ENCODE peak calls at places on chromosome 22, in eight cellular contexts. One of them, this sample, is unnamed.

GRCh38 chr22:49305215-49305965 is 522.3 kb downstream of the BRD1 start:
- DNase-seq in esophagus squamous epithelium: no peak
- DNase-seq in OCI-LY7: peak
- DNase-seq in brain microvascular endothelial cell: no peak
- DNase-seq in omental fat pad: peak
- DNase-seq in kidney: no peak
- DNase-seq in IMR-90: no peak
- DNase-seq in colonic mucosa: peak
- DNase-seq in this sample: peak

GRCh38 chr22:42194953-42195352 is 64.3 kb upstream of the CYP2D6 start:
- DNase-seq in brain microvascular endothelial cell: no peak
- DNase-seq in IMR-90: no peak
- DNase-seq in OCI-LY7: no peak
- DNase-seq in omental fat pad: no peak
- DNase-seq in colonic mucosa: no peak
- DNase-seq in esophagus squamous epithelium: no peak
- DNase-seq in kidney: no peak
- DNase-seq in this sample: no peak

GRCh38 chr22:17779286-17780115 is 5.2 kb upstream of the BID start:
- DNase-seq in colonic mucosa: no peak
- DNase-seq in OCI-LY7: no peak
- DNase-seq in kidney: peak
- DNase-seq in omental fat pad: no peak
- DNase-seq in brain microvascular endothelial cell: no peak
- DNase-seq in IMR-90: no peak
- DNase-seq in esophagus squamous epithelium: no peak
- DNase-seq in this sample: peak

GRCh38 chr22:35445933-35446332 is 46.0 kb downstream of the MCM5 start:
- DNase-seq in kidney: no peak
- DNase-seq in OCI-LY7: no peak
- DNase-seq in esophagus squamous epithelium: no peak
- DNase-seq in IMR-90: no peak
- DNase-seq in omental fat pad: no peak
- DNase-seq in colonic mucosa: no peak
- DNase-seq in brain microvascular endothelial cell: no peak
- DNase-seq in this sample: no peak

GRCh38 chr22:37805878-37806277 is 1.9 kb upstream of the GCAT start:
- DNase-seq in OCI-LY7: no peak
- DNase-seq in brain microvascular endothelial cell: no peak
- DNase-seq in colonic mucosa: no peak
- DNase-seq in IMR-90: no peak
- DNase-seq in omental fat pad: no peak
- DNase-seq in esophagus squamous epithelium: no peak
- DNase-seq in kidney: no peak
- DNase-seq in this sample: no peak

GRCh38 chr22:37365950-37366349 is 61.3 kb downstream of the ELFN2 start:
- DNase-seq in colonic mucosa: no peak
- DNase-seq in esophagus squamous epithelium: no peak
- DNase-seq in kidney: no peak
- DNase-seq in OCI-LY7: no peak
- DNase-seq in IMR-90: no peak
- DNase-seq in omental fat pad: no peak
- DNase-seq in brain microvascular endothelial cell: no peak
- DNase-seq in this sample: no peak

GRCh38 chr22:36301384-36301828 is 48.5 kb downstream of the APOL1 start:
- DNase-seq in omental fat pad: peak
- DNase-seq in OCI-LY7: peak
- DNase-seq in esophagus squamous epithelium: no peak
- DNase-seq in IMR-90: peak
- DNase-seq in kidney: peak
- DNase-seq in colonic mucosa: peak
- DNase-seq in brain microvascular endothelial cell: peak
- DNase-seq in this sample: peak

GRCh38 chr22:40829131-40829530 is 10.0 kb upstream of the SLC25A17 start:
- DNase-seq in IMR-90: no peak
- DNase-seq in omental fat pad: no peak
- DNase-seq in kidney: no peak
- DNase-seq in OCI-LY7: no peak
- DNase-seq in esophagus squamous epithelium: no peak
- DNase-seq in colonic mucosa: no peak
- DNase-seq in brain microvascular endothelial cell: no peak
- DNase-seq in this sample: no peak

GRCh38 chr22:40083794-40084193 is 89.0 kb downstream of the FAM83F start:
- DNase-seq in omental fat pad: no peak
- DNase-seq in OCI-LY7: no peak
- DNase-seq in IMR-90: no peak
- DNase-seq in brain microvascular endothelial cell: no peak
- DNase-seq in colonic mucosa: no peak
- DNase-seq in esophagus squamous epithelium: no peak
- DNase-seq in kidney: no peak
- DNase-seq in this sample: no peak

GRCh38 chr22:19419086-19419463 is 12.5 kb downstream of the HIRA start:
- DNase-seq in IMR-90: no peak
- DNase-seq in esophagus squamous epithelium: no peak
- DNase-seq in OCI-LY7: peak
- DNase-seq in kidney: no peak
- DNase-seq in brain microvascular endothelial cell: no peak
- DNase-seq in omental fat pad: no peak
- DNase-seq in colonic mucosa: no peak
- DNase-seq in this sample: peak

GRCh38 chr22:38111941-38112355 is 1.5 kb upstream of the BAIAP2L2 start:
- DNase-seq in kidney: peak
- DNase-seq in omental fat pad: no peak
- DNase-seq in esophagus squamous epithelium: no peak
- DNase-seq in OCI-LY7: no peak
- DNase-seq in IMR-90: no peak
- DNase-seq in colonic mucosa: peak
- DNase-seq in brain microvascular endothelial cell: no peak
- DNase-seq in this sample: no peak

GRCh38 chr22:37492428-37493344 is 6.5 kb upstream of the MFNG start:
- DNase-seq in omental fat pad: no peak
- DNase-seq in IMR-90: peak
- DNase-seq in OCI-LY7: peak
- DNase-seq in kidney: no peak
- DNase-seq in colonic mucosa: peak
- DNase-seq in esophagus squamous epithelium: no peak
- DNase-seq in brain microvascular endothelial cell: peak
- DNase-seq in this sample: peak

GRCh38 chr22:26986051-26986881 is 328.9 kb downstream of the MIAT start:
- DNase-seq in kidney: no peak
- DNase-seq in IMR-90: no peak
- DNase-seq in OCI-LY7: no peak
- DNase-seq in brain microvascular endothelial cell: no peak
- DNase-seq in colonic mucosa: no peak
- DNase-seq in omental fat pad: no peak
- DNase-seq in esophagus squamous epithelium: no peak
- DNase-seq in this sample: no peak

GRCh38 chr22:46110215-46110614 is 40.1 kb upstream of the PPARA start:
- DNase-seq in IMR-90: peak
- DNase-seq in omental fat pad: no peak
- DNase-seq in esophagus squamous epithelium: no peak
- DNase-seq in OCI-LY7: no peak
- DNase-seq in kidney: no peak
- DNase-seq in colonic mucosa: no peak
- DNase-seq in brain microvascular endothelial cell: peak
- DNase-seq in this sample: no peak

GRCh38 chr22:17370766-17371181 is 1.5 kb downstream of the CECR2 start:
- DNase-seq in omental fat pad: no peak
- DNase-seq in OCI-LY7: no peak
- DNase-seq in colonic mucosa: no peak
- DNase-seq in esophagus squamous epithelium: no peak
- DNase-seq in brain microvascular endothelial cell: no peak
- DNase-seq in IMR-90: no peak
- DNase-seq in kidney: no peak
- DNase-seq in this sample: no peak

GRCh38 chr22:41099036-41099435 is 6.6 kb downstream of the EP300 start:
- DNase-seq in colonic mucosa: no peak
- DNase-seq in esophagus squamous epithelium: no peak
- DNase-seq in brain microvascular endothelial cell: no peak
- DNase-seq in OCI-LY7: no peak
- DNase-seq in kidney: no peak
- DNase-seq in IMR-90: no peak
- DNase-seq in omental fat pad: no peak
- DNase-seq in this sample: no peak

GRCh38 chr22:19819209-19819910 is 35.3 kb downstream of the GNB1L start:
- DNase-seq in colonic mucosa: peak
- DNase-seq in omental fat pad: no peak
- DNase-seq in IMR-90: no peak
- DNase-seq in OCI-LY7: no peak
- DNase-seq in esophagus squamous epithelium: no peak
- DNase-seq in kidney: no peak
- DNase-seq in brain microvascular endothelial cell: no peak
- DNase-seq in this sample: no peak

GRCh38 chr22:17112491-17113042 is 8.6 kb downstream of the TMEM121B start:
- DNase-seq in brain microvascular endothelial cell: no peak
- DNase-seq in omental fat pad: no peak
- DNase-seq in OCI-LY7: no peak
- DNase-seq in esophagus squamous epithelium: no peak
- DNase-seq in IMR-90: no peak
- DNase-seq in colonic mucosa: no peak
- DNase-seq in kidney: no peak
- DNase-seq in this sample: no peak

GRCh38 chr22:28105988-28106387 is 186.9 kb upstream of the PITPNB start:
- DNase-seq in IMR-90: no peak
- DNase-seq in colonic mucosa: no peak
- DNase-seq in esophagus squamous epithelium: no peak
- DNase-seq in brain microvascular endothelial cell: no peak
- DNase-seq in omental fat pad: no peak
- DNase-seq in kidney: no peak
- DNase-seq in OCI-LY7: no peak
- DNase-seq in this sample: no peak

GRCh38 chr22:48205790-48206189 is 1443.3 kb downstream of the TBC1D22A start:
- DNase-seq in omental fat pad: no peak
- DNase-seq in colonic mucosa: peak
- DNase-seq in OCI-LY7: no peak
- DNase-seq in esophagus squamous epithelium: no peak
- DNase-seq in IMR-90: no peak
- DNase-seq in kidney: no peak
- DNase-seq in brain microvascular endothelial cell: no peak
- DNase-seq in this sample: no peak

GRCh38 chr22:28791841-28792490 is 8.4 kb downstream of the XBP1 start:
- DNase-seq in omental fat pad: no peak
- DNase-seq in brain microvascular endothelial cell: no peak
- DNase-seq in kidney: no peak
- DNase-seq in IMR-90: peak
- DNase-seq in esophagus squamous epithelium: no peak
- DNase-seq in OCI-LY7: peak
- DNase-seq in colonic mucosa: no peak
- DNase-seq in this sample: peak

GRCh38 chr22:17091851-17092250 is 7.1 kb downstream of the IL17RA start:
- DNase-seq in colonic mucosa: no peak
- DNase-seq in OCI-LY7: no peak
- DNase-seq in kidney: no peak
- DNase-seq in brain microvascular endothelial cell: no peak
- DNase-seq in esophagus squamous epithelium: no peak
- DNase-seq in omental fat pad: no peak
- DNase-seq in IMR-90: no peak
- DNase-seq in this sample: no peak

GRCh38 chr22:41197808-41198585 is 7.1 kb upstream of the L3MBTL2 start:
- DNase-seq in IMR-90: no peak
- DNase-seq in brain microvascular endothelial cell: no peak
- DNase-seq in esophagus squamous epithelium: no peak
- DNase-seq in OCI-LY7: peak
- DNase-seq in omental fat pad: no peak
- DNase-seq in colonic mucosa: peak
- DNase-seq in kidney: peak
- DNase-seq in this sample: no peak

GRCh38 chr22:42127606-42128005 is 3.0 kb downstream of the CYP2D6 start:
- DNase-seq in omental fat pad: no peak
- DNase-seq in colonic mucosa: no peak
- DNase-seq in kidney: peak
- DNase-seq in esophagus squamous epithelium: no peak
- DNase-seq in brain microvascular endothelial cell: no peak
- DNase-seq in OCI-LY7: no peak
- DNase-seq in IMR-90: no peak
- DNase-seq in this sample: no peak

GRCh38 chr22:26546282-26546681 is 34.0 kb upstream of the TFIP11 start:
- DNase-seq in IMR-90: no peak
- DNase-seq in brain microvascular endothelial cell: no peak
- DNase-seq in kidney: no peak
- DNase-seq in esophagus squamous epithelium: no peak
- DNase-seq in colonic mucosa: no peak
- DNase-seq in OCI-LY7: no peak
- DNase-seq in omental fat pad: no peak
- DNase-seq in this sample: no peak

GRCh38 chr22:21984793-21985192 is 2.2 kb upstream of the TOP3B start:
- DNase-seq in OCI-LY7: peak
- DNase-seq in kidney: peak
- DNase-seq in omental fat pad: no peak
- DNase-seq in brain microvascular endothelial cell: peak
- DNase-seq in colonic mucosa: no peak
- DNase-seq in esophagus squamous epithelium: no peak
- DNase-seq in IMR-90: peak
- DNase-seq in this sample: peak
- TF ChIP-seq CTCF in OCI-LY7: peak
- TF ChIP-seq CTCF in kidney: peak
- TF ChIP-seq CTCF in omental fat pad: no peak
- TF ChIP-seq CTCF in brain microvascular endothelial cell: peak
- TF ChIP-seq CTCF in colonic mucosa: no peak
- TF ChIP-seq CTCF in esophagus squamous epithelium: no peak
- TF ChIP-seq CTCF in IMR-90: peak
- TF ChIP-seq CTCF in this sample: peak

DNA sequence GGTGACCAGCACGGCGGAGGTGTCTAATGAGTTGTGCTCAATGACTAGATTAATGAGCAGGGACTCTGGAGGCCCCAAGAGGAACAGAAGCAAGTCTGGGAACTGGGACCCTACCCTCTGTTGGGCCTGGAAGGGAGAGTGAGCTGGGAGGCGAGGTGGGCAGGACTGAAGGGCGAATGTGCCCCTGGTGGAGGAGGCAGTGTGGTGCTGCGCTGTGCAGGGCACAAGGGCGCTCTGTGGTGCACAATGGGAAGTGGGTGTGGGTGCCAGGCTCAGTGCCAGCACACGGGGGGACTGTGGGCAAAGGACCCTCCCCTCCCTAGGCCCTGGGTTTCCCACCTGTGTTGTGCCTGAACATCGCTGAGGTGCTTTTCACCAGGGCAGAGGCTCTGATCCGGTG is 57.5 kb upstream of the TTLL12 start:
- DNase-seq in IMR-90: no peak
- DNase-seq in omental fat pad: no peak
- DNase-seq in colonic mucosa: no peak
- DNase-seq in OCI-LY7: no peak
- DNase-seq in esophagus squamous epithelium: no peak
- DNase-seq in brain microvascular endothelial cell: no peak
- DNase-seq in kidney: no peak
- DNase-seq in this sample: no peak
- TF ChIP-seq CTCF in IMR-90: no peak
- TF ChIP-seq CTCF in omental fat pad: no peak
- TF ChIP-seq CTCF in colonic mucosa: no peak
- TF ChIP-seq CTCF in OCI-LY7: no peak
- TF ChIP-seq CTCF in esophagus squamous epithelium: no peak
- TF ChIP-seq CTCF in brain microvascular endothelial cell: no peak
- TF ChIP-seq CTCF in kidney: no peak
- TF ChIP-seq CTCF in this sample: no peak

GRCh38 chr22:22194931-22195264 is 49.7 kb upstream of the VPREB1 start:
- DNase-seq in kidney: no peak
- DNase-seq in OCI-LY7: peak
- DNase-seq in omental fat pad: no peak
- DNase-seq in brain microvascular endothelial cell: no peak
- DNase-seq in esophagus squamous epithelium: no peak
- DNase-seq in colonic mucosa: no peak
- DNase-seq in IMR-90: no peak
- DNase-seq in this sample: no peak
- TF ChIP-seq CTCF in kidney: no peak
- TF ChIP-seq CTCF in OCI-LY7: no peak
- TF ChIP-seq CTCF in omental fat pad: no peak
- TF ChIP-seq CTCF in brain microvascular endothelial cell: no peak
- TF ChIP-seq CTCF in esophagus squamous epithelium: no peak
- TF ChIP-seq CTCF in colonic mucosa: no peak
- TF ChIP-seq CTCF in IMR-90: no peak
- TF ChIP-seq CTCF in this sample: no peak

GRCh38 chr22:24437820-24438328 is 10.5 kb downstream of the ADORA2A start:
- DNase-seq in esophagus squamous epithelium: no peak
- DNase-seq in omental fat pad: no peak
- DNase-seq in brain microvascular endothelial cell: no peak
- DNase-seq in OCI-LY7: peak
- DNase-seq in IMR-90: no peak
- DNase-seq in kidney: peak
- DNase-seq in colonic mucosa: no peak
- DNase-seq in this sample: peak
- TF ChIP-seq CTCF in esophagus squamous epithelium: no peak
- TF ChIP-seq CTCF in omental fat pad: no peak
- TF ChIP-seq CTCF in brain microvascular endothelial cell: peak
- TF ChIP-seq CTCF in OCI-LY7: peak
- TF ChIP-seq CTCF in IMR-90: peak
- TF ChIP-seq CTCF in kidney: no peak
- TF ChIP-seq CTCF in colonic mucosa: no peak
- TF ChIP-seq CTCF in this sample: peak